ENCODE peak calls at places on chromosomes 13 and 19, in six cellular contexts. Y, B, J, N, T and Q are unnamed samples.

GRCh38 chr19:16911046-16911445 is 22.2 kb downstream of the F2RL3 start:
- DNase-seq in B (no peak), Y (no peak), T (no peak), N (no peak), J (no peak), Q (no peak)

GRCh38 chr13:75425216-75426009 is 56.6 kb downstream of the TBC1D4 start:
- DNase-seq in Y (no peak), J (no peak), B (no peak), T (no peak), N (no peak), Q (no peak)

GRCh38 chr13:26531751-26532150 is 25.7 kb upstream of the WASF3 start:
- DNase-seq in B (no peak), Y (no peak), J (no peak), N (no peak), T (no peak), Q (no peak)

GRCh38 chr13:45413826-45414312 is 4.3 kb downstream of the SLC25A30 start:
- DNase-seq in N (no peak), T (no peak), B (no peak), J (no peak), Y (no peak), Q (no peak)

GRCh38 chr13:79483302-79483701 is 2.3 kb downstream of the NDFIP2 start:
- DNase-seq in B (peak; percentile 78), N (no peak), T (peak; percentile 89), Y (no peak), J (no peak), Q (no peak)

GRCh38 chr13:113066746-113067145 is 38.8 kb upstream of the F7 start:
- DNase-seq in B (no peak), N (no peak), Y (no peak), J (no peak), T (no peak), Q (no peak)

GRCh38 chr19:34241513-34242337 is 12.6 kb upstream of the GARRE1 start:
- DNase-seq in Y (no peak), T (no peak), J (peak; percentile 83), N (peak; percentile 87), B (no peak), Q (peak; percentile 92)

GRCh38 chr13:88526853-88527215 is 855.7 kb downstream of the SLITRK5 start:
- DNase-seq in T (no peak), N (no peak), B (no peak), Y (no peak), J (no peak), Q (no peak)

GRCh38 chr13:90485441-90485840 is 862.0 kb upstream of the MIR17HG start:
- DNase-seq in B (peak; percentile 65), Y (no peak), T (peak; percentile 74), J (no peak), N (no peak), Q (no peak)

GRCh38 chr13:19670147-19670546 is 36.7 kb downstream of the MPHOSPH8 start:
- DNase-seq in T (no peak), J (no peak), B (no peak), N (no peak), Y (no peak), Q (no peak)

DNA sequence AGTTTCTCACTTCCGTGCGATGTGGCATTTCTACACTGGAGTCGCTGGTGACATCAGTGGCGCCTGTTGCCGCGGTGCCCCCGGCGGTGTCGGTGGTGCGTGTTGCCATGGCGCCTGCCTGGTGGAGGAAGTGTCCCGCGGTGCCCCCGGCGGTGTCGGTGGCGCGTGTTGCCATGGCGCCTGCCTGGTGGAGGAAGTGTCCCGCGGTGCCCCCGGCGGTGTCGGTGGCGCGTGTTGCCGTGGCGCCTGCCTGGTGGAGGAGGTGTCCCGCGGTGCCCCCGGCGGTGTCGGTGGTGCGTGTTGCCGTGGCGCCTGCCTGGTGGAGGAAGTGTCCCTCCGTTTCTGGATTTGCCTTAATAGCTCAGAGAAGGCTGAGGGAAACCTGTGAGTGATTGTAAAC is 127.6 kb downstream of the KDM4B start:
- DNase-seq in J (no peak), B (no peak), Y (no peak), N (no peak), T (no peak), Q (no peak)
- H3K27me3 ChIP-seq in J (no peaks in the 10 kb centered on the region), B (no peaks in the 10 kb centered on the region), Y (no peaks in the 10 kb centered on the region), N (no peaks in the 10 kb centered on the region), T (no peaks in the 10 kb centered on the region), Q (no peaks in the 10 kb centered on the region)

DNA sequence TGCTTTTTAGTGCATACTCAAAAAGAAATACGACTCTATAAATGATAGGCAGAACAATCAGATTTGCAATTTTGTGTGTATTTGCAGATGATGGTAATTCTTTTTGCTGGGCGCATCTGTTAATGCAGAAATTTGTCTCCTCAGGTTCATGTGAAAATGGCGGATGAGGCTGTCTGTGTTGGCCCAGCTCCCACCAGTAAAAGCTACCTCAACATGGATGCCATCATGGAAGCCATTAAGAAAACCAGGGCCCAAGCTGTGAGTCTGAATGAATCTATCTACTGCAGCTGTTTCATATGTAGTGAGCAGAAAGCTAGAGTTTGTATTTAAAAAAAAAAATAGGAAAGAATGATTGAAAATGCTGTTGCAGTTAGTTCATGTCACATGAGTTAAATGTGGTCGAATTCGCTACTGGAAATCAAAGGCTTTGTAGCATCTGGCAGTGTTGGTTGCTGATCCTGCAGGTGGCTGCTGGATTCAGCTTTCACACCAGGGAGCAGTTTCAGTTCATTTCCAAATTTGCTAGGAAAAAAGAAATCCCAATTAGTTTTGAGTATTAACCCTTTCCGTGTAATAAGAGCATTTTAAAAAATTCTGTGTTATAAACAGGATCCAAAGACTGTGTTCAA is 66.1 kb downstream of the PCCA start:
- DNase-seq in Y (no peak), N (no peak), J (no peak), T (no peak), B (no peak), Q (no peak)
- H3K14ac ChIP-seq in Y (no peak overlapping the region), N (no peak overlapping the region), J (no peak overlapping the region), T (no peak overlapping the region), B (no peak overlapping the region), Q (no peak overlapping the region)

DNA sequence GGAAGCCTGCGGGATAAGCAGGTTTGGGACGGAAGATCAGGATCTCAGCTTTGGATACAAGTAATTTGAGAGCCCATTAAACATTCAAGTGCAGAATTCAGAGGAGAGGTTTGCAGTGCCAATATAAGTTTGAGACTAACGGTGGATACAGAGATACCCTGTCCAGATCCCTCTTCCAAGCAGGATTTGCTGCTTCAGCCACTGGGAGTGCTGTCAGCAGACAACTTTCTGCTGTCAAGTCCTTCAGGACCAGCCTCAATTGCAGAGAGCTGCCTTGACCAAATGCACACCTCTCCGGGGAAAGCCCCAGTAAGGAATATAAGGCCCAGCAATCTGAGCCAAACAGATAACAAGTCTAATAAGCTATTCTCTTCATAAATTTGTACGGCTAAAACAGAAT is 46.1 kb upstream of the ZNF780A start:
- DNase-seq in J (no peak), B (no peak), N (no peak), Y (no peak), T (no peak), Q (no peak)
- H3K27me3 ChIP-seq in J (no peaks in the 10 kb centered on the region), B (peaks cover 10% of the 10 kb centered on the region), N (no peaks in the 10 kb centered on the region), Y (peaks cover 18% of the 10 kb centered on the region), T (peaks cover 41% of the 10 kb centered on the region), Q (no peaks in the 10 kb centered on the region)

DNA sequence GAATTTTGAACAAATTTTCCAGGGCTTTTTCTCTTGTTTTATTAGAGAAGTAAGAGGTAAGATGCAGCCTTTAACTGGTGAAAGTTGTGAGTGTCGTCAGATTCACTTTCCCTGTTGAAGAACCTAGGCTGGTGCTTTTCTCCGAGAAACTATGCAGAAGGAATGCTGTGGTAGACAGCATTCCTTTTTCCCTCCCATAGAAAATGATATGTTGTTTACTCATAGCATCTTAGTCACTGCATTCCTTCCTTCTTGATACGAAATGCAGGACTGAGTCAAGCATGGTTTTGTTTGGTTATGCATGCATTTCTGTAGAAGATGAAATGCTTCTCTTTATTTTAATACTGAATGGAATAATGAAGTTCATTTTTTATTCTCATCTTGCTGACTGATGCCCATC is 3.4 kb downstream of the ITGBL1 start:
- DNase-seq in Y (no peak), J (no peak), T (peak; percentile 88), N (peak; percentile 64), B (peak; percentile 97), Q (no peak)
- H3K14ac ChIP-seq in Y (no peak overlapping the region), J (no peak overlapping the region), T (no peak overlapping the region), N (peak overlapping the region; percentile 91), B (peak overlapping the region; percentile 30), Q (no peak overlapping the region)

GRCh38 chr13:22960827-22961226 is 220.0 kb upstream of the SGCG start:
- DNase-seq in N (no peak), B (no peak), Y (no peak), J (peak; percentile 31), T (no peak), Q (no peak)

GRCh38 chr13:22967669-22968068 is 213.1 kb upstream of the SGCG start:
- DNase-seq in N (no peak), Y (no peak), J (no peak), B (no peak), T (no peak), Q (no peak)

GRCh38 chr13:22964245-22964966 is 216.4 kb upstream of the SGCG start:
- DNase-seq in N (no peak), T (no peak), B (no peak), Y (no peak), J (no peak), Q (no peak)

GRCh38 chr13:22961835-22962537 is 218.8 kb upstream of the SGCG start:
- DNase-seq in B (no peak), T (no peak), N (no peak), J (peak; percentile 28), Y (no peak), Q (no peak)
- H3K27me3 ChIP-seq in B (no peaks in the 10 kb centered on the region), T (no peaks in the 10 kb centered on the region), N (no peaks in the 10 kb centered on the region), J (no peaks in the 10 kb centered on the region), Y (no peaks in the 10 kb centered on the region), Q (no peaks in the 10 kb centered on the region)

GRCh38 chr19:45456500-45456815 is 11.3 kb upstream of the FOSB start:
- DNase-seq in Y (no peak), T (no peak), N (no peak), B (no peak), J (no peak), Q (no peak)
- H3K14ac ChIP-seq in Y (no peak overlapping the region), T (no peak overlapping the region), N (peak overlapping the region; percentile 88), B (no peak overlapping the region), J (no peak overlapping the region), Q (peak overlapping the region; percentile 94)

GRCh38 chr19:7701049-7701653 is 780 bp downstream of the FCER2 start:
- DNase-seq in T (no peak), J (no peak), Y (no peak), B (no peak), N (no peak), Q (no peak)
- H3K27me3 ChIP-seq in T (peaks cover 76% of the 10 kb centered on the region), J (no peaks in the 10 kb centered on the region), Y (peaks cover 20% of the 10 kb centered on the region), B (peaks cover 26% of the 10 kb centered on the region), N (no peaks in the 10 kb centered on the region), Q (no peaks in the 10 kb centered on the region)

GRCh38 chr19:45866400-45867176 is 2.5 kb downstream of the FOXA3 start:
- DNase-seq in J (no peak), N (no peak), Y (no peak), T (no peak), B (no peak), Q (no peak)

GRCh38 chr19:45873219-45873772 is 9.2 kb downstream of the FOXA3 start:
- DNase-seq in Y (no peak), B (no peak), T (no peak), J (no peak), N (no peak), Q (no peak)

GRCh38 chr19:45872095-45872919 is 8.2 kb downstream of the FOXA3 start:
- DNase-seq in Y (no peak), N (no peak), J (no peak), T (no peak), B (no peak), Q (no peak)

GRCh38 chr19:45874620-45874966 is 10.5 kb downstream of the FOXA3 start:
- DNase-seq in B (no peak), J (no peak), T (no peak), Y (no peak), N (no peak), Q (no peak)

GRCh38 chr19:45870798-45871197 is 6.7 kb downstream of the FOXA3 start:
- DNase-seq in N (no peak), Y (no peak), J (no peak), T (no peak), B (no peak), Q (no peak)
- H3K14ac ChIP-seq in N (no peak overlapping the region), Y (no peak overlapping the region), J (no peak overlapping the region), T (no peak overlapping the region), B (no peak overlapping the region), Q (no peak overlapping the region)